ENCODE peak calls at places on chromosomes 6 and 20, in six cellular contexts. Y is KG1; B is myocyte; F is stimulated activated CD4-positive, alpha-beta T cell treated with anti-CD3 and anti-CD28 coated beads, TNF-alpha, amount 100 ng/mL, for 4 hours; L is epithelial cell of esophagus; K is AG20443. X is an unnamed sample.

GRCh38 chr6:158625881-158626305 is 18.6 kb downstream of the DYNLT1 start:
- DNase-seq in F (no peak), Y (no peak), B (no peak), K (no peak), L (no peak), X (no peak)

GRCh38 chr6:117629119-117629518 is 26.8 kb upstream of the GOPC start:
- DNase-seq in L (no peak), K (no peak), F (no peak), B (no peak), Y (no peak), X (no peak)

GRCh38 chr6:148462203-148462602 is 119.6 kb downstream of the SASH1 start:
- DNase-seq in K (no peak), L (no peak), B (no peak), Y (no peak), F (no peak), X (no peak)

GRCh38 chr6:157538698-157539097 is 157.7 kb downstream of the ZDHHC14 start:
- DNase-seq in K (no peak), Y (no peak), B (no peak), F (no peak), L (no peak), X (no peak)

GRCh38 chr6:37256692-37257319 is 766 bp upstream of the TBC1D22B start:
- DNase-seq in Y (no peak), L (peak), B (no peak), K (no peak), F (no peak), X (no peak)

GRCh38 chr20:22402990-22403859 is 181.1 kb downstream of the FOXA2 start:
- DNase-seq in K (no peak), Y (no peak), F (no peak), L (peak), B (no peak), X (no peak)

GRCh38 chr20:63290136-63290676 is 2.8 kb upstream of the COL20A1 start:
- DNase-seq in F (no peak), Y (no peak), K (no peak), L (no peak), B (no peak), X (no peak)

GRCh38 chr20:3084283-3084985 is at the start of gene AVP:
- DNase-seq in Y (no peak), F (no peak), B (no peak), L (no peak), K (peak), X (no peak)

GRCh38 chr6:47478233-47479155 is 905 bp downstream of the CD2AP start:
- DNase-seq in K (peak), L (peak), B (peak), F (no peak), Y (peak), X (peak)

GRCh38 chr6:6580225-6580870 is 8.2 kb upstream of the LY86 start:
- DNase-seq in Y (no peak), B (no peak), F (no peak), L (peak), K (no peak), X (no peak)

GRCh38 chr6:87755697-87756671 is 54.0 kb upstream of the AKIRIN2 start:
- DNase-seq in F (no peak), Y (no peak), L (no peak), B (no peak), K (peak), X (no peak)

GRCh38 chr20:9555781-9556180 is 41.4 kb downstream of the LAMP5 start:
- DNase-seq in L (peak), B (no peak), F (no peak), K (no peak), Y (no peak), X (no peak)

GRCh38 chr20:1401431-1401907 is 8.6 kb upstream of the FKBP1A start:
- DNase-seq in B (no peak), K (no peak), Y (no peak), L (no peak), F (no peak), X (no peak)

GRCh38 chr6:42043787-42044475 is 6.4 kb upstream of the TAF8 start:
- DNase-seq in L (peak), Y (peak), K (peak), F (peak), B (peak), X (peak)

GRCh38 chr6:85432554-85432953 is 17.3 kb upstream of the NT5E start:
- DNase-seq in K (no peak), Y (no peak), B (no peak), L (no peak), F (no peak), X (no peak)

GRCh38 chr6:121886223-121886830 is 450.9 kb downstream of the GJA1 start:
- DNase-seq in F (no peak), L (no peak), B (no peak), K (no peak), Y (no peak), X (no peak)

GRCh38 chr20:39799366-39799965 is 837.3 kb downstream of the DHX35 start:
- DNase-seq in K (no peak), B (no peak), F (no peak), Y (no peak), L (no peak), X (no peak)